ENCODE peak calls at places on chromosome 1, in nine cellular contexts. One of them, this sample, is unnamed.

GRCh38 chr1:55611123-55611522 is 396.0 kb upstream of the USP24 start:
- DNase-seq in cardiac muscle cell: peak; percentile 23
- DNase-seq in body of pancreas: no peak
- DNase-seq in tibial artery: no peak
- DNase-seq in neural progenitor cell: no peak
- DNase-seq in kidney: no peak
- DNase-seq in A549: no peak
- DNase-seq in suprapubic skin: no peak
- DNase-seq in prostate gland: no peak
- DNase-seq in this sample: no peak

GRCh38 chr1:53946252-53947171 is at the start of gene LRRC42:
- DNase-seq in cardiac muscle cell: no peak
- DNase-seq in body of pancreas: peak; percentile 76
- DNase-seq in tibial artery: no peak
- DNase-seq in neural progenitor cell: peak; percentile 92
- DNase-seq in kidney: no peak
- DNase-seq in A549: no peak
- DNase-seq in suprapubic skin: peak; percentile 82
- DNase-seq in prostate gland: no peak
- DNase-seq in this sample: no peak

GRCh38 chr1:207897188-207897587 is 13.7 kb downstream of the CD34 start:
- DNase-seq in cardiac muscle cell: peak; percentile 44
- DNase-seq in body of pancreas: no peak
- DNase-seq in tibial artery: no peak
- DNase-seq in neural progenitor cell: peak; percentile 44
- DNase-seq in kidney: no peak
- DNase-seq in A549: no peak
- DNase-seq in suprapubic skin: no peak
- DNase-seq in prostate gland: no peak
- DNase-seq in this sample: no peak

GRCh38 chr1:27350673-27351540 is 9.1 kb downstream of the SYTL1 start:
- DNase-seq in cardiac muscle cell: peak; percentile 60
- DNase-seq in body of pancreas: no peak
- DNase-seq in tibial artery: no peak
- DNase-seq in neural progenitor cell: peak; percentile 97
- DNase-seq in kidney: peak; percentile 88
- DNase-seq in A549: no peak
- DNase-seq in suprapubic skin: no peak
- DNase-seq in prostate gland: no peak
- DNase-seq in this sample: peak; percentile 73

GRCh38 chr1:1049318-1050165 is 24.6 kb downstream of the RNF223 start:
- DNase-seq in cardiac muscle cell: no peak
- DNase-seq in body of pancreas: no peak
- DNase-seq in tibial artery: no peak
- DNase-seq in neural progenitor cell: no peak
- DNase-seq in kidney: no peak
- DNase-seq in A549: no peak
- DNase-seq in suprapubic skin: no peak
- DNase-seq in prostate gland: no peak
- DNase-seq in this sample: no peak

GRCh38 chr1:180560868-180561600 is 2.3 kb downstream of the OVAAL start:
- DNase-seq in cardiac muscle cell: no peak
- DNase-seq in body of pancreas: no peak
- DNase-seq in tibial artery: no peak
- DNase-seq in neural progenitor cell: no peak
- DNase-seq in kidney: no peak
- DNase-seq in A549: no peak
- DNase-seq in suprapubic skin: no peak
- DNase-seq in prostate gland: no peak
- DNase-seq in this sample: no peak

GRCh38 chr1:230320804-230321203 is 105.3 kb downstream of the PGBD5 start:
- DNase-seq in cardiac muscle cell: no peak
- DNase-seq in body of pancreas: no peak
- DNase-seq in tibial artery: no peak
- DNase-seq in neural progenitor cell: no peak
- DNase-seq in kidney: peak; percentile 12
- DNase-seq in A549: no peak
- DNase-seq in suprapubic skin: no peak
- DNase-seq in prostate gland: no peak
- DNase-seq in this sample: no peak

GRCh38 chr1:116377564-116378529 is 4.8 kb downstream of the ATP1A1 start:
- DNase-seq in cardiac muscle cell: peak; percentile 95
- DNase-seq in body of pancreas: peak; percentile 67
- DNase-seq in tibial artery: peak; percentile 80
- DNase-seq in neural progenitor cell: no peak
- DNase-seq in kidney: no peak
- DNase-seq in A549: peak; percentile 45
- DNase-seq in suprapubic skin: no peak
- DNase-seq in prostate gland: peak; percentile 61
- DNase-seq in this sample: peak; percentile 75

GRCh38 chr1:37468037-37468436 is 6.3 kb upstream of the ZC3H12A start:
- DNase-seq in cardiac muscle cell: no peak
- DNase-seq in body of pancreas: no peak
- DNase-seq in tibial artery: no peak
- DNase-seq in neural progenitor cell: no peak
- DNase-seq in kidney: no peak
- DNase-seq in A549: no peak
- DNase-seq in suprapubic skin: no peak
- DNase-seq in prostate gland: no peak
- DNase-seq in this sample: no peak

GRCh38 chr1:118297521-118297920 is 112.5 kb upstream of the SPAG17 start:
- DNase-seq in cardiac muscle cell: no peak
- DNase-seq in body of pancreas: no peak
- DNase-seq in tibial artery: no peak
- DNase-seq in neural progenitor cell: no peak
- DNase-seq in kidney: no peak
- DNase-seq in A549: no peak
- DNase-seq in suprapubic skin: no peak
- DNase-seq in prostate gland: no peak
- DNase-seq in this sample: no peak

GRCh38 chr1:97668945-97669344 is 251.9 kb downstream of the DPYD start:
- DNase-seq in cardiac muscle cell: peak; percentile 58
- DNase-seq in body of pancreas: peak; percentile 5
- DNase-seq in tibial artery: no peak
- DNase-seq in neural progenitor cell: no peak
- DNase-seq in kidney: no peak
- DNase-seq in A549: peak; percentile 40
- DNase-seq in suprapubic skin: no peak
- DNase-seq in prostate gland: no peak
- DNase-seq in this sample: no peak

GRCh38 chr1:174659823-174660222 is 212.1 kb downstream of the GPR52 start:
- DNase-seq in cardiac muscle cell: peak; percentile 5
- DNase-seq in body of pancreas: no peak
- DNase-seq in tibial artery: no peak
- DNase-seq in neural progenitor cell: no peak
- DNase-seq in kidney: no peak
- DNase-seq in A549: no peak
- DNase-seq in suprapubic skin: no peak
- DNase-seq in prostate gland: no peak
- DNase-seq in this sample: no peak

DNA sequence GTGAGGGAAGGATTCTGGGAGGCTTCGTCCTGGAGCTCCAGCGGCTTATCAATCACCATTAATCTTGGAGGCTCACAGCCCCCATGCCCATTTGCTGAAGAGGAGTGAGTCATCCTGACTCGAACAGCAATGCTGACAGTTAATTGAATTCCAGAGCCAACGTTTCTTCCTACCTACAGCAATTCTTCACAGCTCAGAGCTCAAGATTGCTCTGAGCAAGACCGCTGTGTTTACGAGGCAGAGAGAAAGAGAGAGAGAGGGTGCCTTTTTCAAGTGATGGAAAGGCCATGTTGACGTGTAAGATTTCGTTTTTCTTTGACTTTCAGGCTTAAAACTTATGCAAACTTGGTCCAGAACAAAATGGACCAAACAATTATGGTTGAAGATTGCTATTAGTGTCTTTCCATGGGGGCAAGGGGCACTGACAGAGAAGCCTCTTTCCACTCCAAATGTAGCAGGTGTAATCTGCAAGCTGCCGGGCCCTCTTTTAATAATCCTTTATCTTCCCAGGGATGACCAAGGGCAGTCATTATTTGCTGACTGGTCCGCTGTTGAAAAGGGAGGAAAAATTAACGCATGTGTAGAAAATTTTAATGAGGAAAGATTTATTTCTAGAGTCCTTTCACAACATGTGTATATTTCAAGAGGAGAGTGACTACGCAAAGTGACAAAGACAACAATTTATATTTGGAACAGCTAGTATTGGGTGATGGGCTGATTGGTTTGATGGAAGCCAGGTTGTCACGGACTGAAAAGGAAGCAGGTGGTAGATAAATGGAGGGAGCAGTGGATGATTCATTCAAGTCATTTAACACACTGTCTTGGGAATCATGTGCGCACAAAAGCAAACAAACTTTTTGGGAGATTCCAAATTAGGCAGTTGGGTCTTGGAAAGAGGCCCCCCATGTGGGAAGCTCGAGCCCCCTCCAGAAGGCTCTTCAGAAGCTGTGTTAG is 136.1 kb upstream of the IRF2BP2 start:
- DNase-seq in cardiac muscle cell: peak; percentile 57
- DNase-seq in body of pancreas: no peak
- DNase-seq in tibial artery: no peak
- DNase-seq in neural progenitor cell: peak; percentile 60
- DNase-seq in kidney: no peak
- DNase-seq in A549: no peak
- DNase-seq in suprapubic skin: no peak
- DNase-seq in prostate gland: no peak
- DNase-seq in this sample: no peak
- H3K4me1 ChIP-seq in cardiac muscle cell: peaks cover 35% of the 10 kb centered on the region
- H3K4me1 ChIP-seq in body of pancreas: peaks cover 29% of the 10 kb centered on the region
- H3K4me1 ChIP-seq in tibial artery: peaks cover 11% of the 10 kb centered on the region
- H3K4me1 ChIP-seq in neural progenitor cell: peaks cover 49% of the 10 kb centered on the region
- H3K4me1 ChIP-seq in kidney: peaks cover 5% of the 10 kb centered on the region
- H3K4me1 ChIP-seq in A549: peaks cover 10% of the 10 kb centered on the region
- H3K4me1 ChIP-seq in suprapubic skin: peaks cover 15% of the 10 kb centered on the region
- H3K4me1 ChIP-seq in prostate gland: peaks cover 7% of the 10 kb centered on the region
- H3K4me1 ChIP-seq in this sample: peaks cover 9% of the 10 kb centered on the region

GRCh38 chr1:161099090-161099802 is 1.1 kb downstream of the KLHDC9 start:
- DNase-seq in cardiac muscle cell: no peak
- DNase-seq in body of pancreas: no peak
- DNase-seq in tibial artery: no peak
- DNase-seq in neural progenitor cell: no peak
- DNase-seq in kidney: no peak
- DNase-seq in A549: no peak
- DNase-seq in suprapubic skin: no peak
- DNase-seq in prostate gland: no peak
- DNase-seq in this sample: no peak

GRCh38 chr1:161096514-161096913 is 1.6 kb upstream of the KLHDC9 start:
- DNase-seq in cardiac muscle cell: peak; percentile 85
- DNase-seq in body of pancreas: no peak
- DNase-seq in tibial artery: no peak
- DNase-seq in neural progenitor cell: no peak
- DNase-seq in kidney: no peak
- DNase-seq in A549: no peak
- DNase-seq in suprapubic skin: no peak
- DNase-seq in prostate gland: no peak
- DNase-seq in this sample: peak; percentile 61

GRCh38 chr1:161100534-161100933 is 2.4 kb downstream of the KLHDC9 start:
- DNase-seq in cardiac muscle cell: no peak
- DNase-seq in body of pancreas: no peak
- DNase-seq in tibial artery: peak; percentile 19
- DNase-seq in neural progenitor cell: no peak
- DNase-seq in kidney: no peak
- DNase-seq in A549: no peak
- DNase-seq in suprapubic skin: no peak
- DNase-seq in prostate gland: no peak
- DNase-seq in this sample: no peak

GRCh38 chr1:161096015-161096414 is 2.1 kb upstream of the KLHDC9 start:
- DNase-seq in cardiac muscle cell: no peak
- DNase-seq in body of pancreas: no peak
- DNase-seq in tibial artery: no peak
- DNase-seq in neural progenitor cell: no peak
- DNase-seq in kidney: no peak
- DNase-seq in A549: no peak
- DNase-seq in suprapubic skin: no peak
- DNase-seq in prostate gland: no peak
- DNase-seq in this sample: no peak

GRCh38 chr1:161098161-161099068 is at the start of gene KLHDC9:
- DNase-seq in cardiac muscle cell: peak; percentile 69
- DNase-seq in body of pancreas: peak; percentile 95
- DNase-seq in tibial artery: peak; percentile 83
- DNase-seq in neural progenitor cell: peak; percentile 97
- DNase-seq in kidney: peak; percentile 94
- DNase-seq in A549: peak; percentile 75
- DNase-seq in suprapubic skin: no peak
- DNase-seq in prostate gland: peak; percentile 84
- DNase-seq in this sample: peak; percentile 87
- TF ChIP-seq CTCF in cardiac muscle cell: peak; percentile 7
- TF ChIP-seq CTCF in body of pancreas: no peak
- TF ChIP-seq CTCF in tibial artery: no peak
- TF ChIP-seq CTCF in neural progenitor cell: peak; percentile 35
- TF ChIP-seq CTCF in kidney: no peak
- TF ChIP-seq CTCF in A549: no peak
- TF ChIP-seq CTCF in suprapubic skin: no peak
- TF ChIP-seq CTCF in prostate gland: peak; percentile 51
- TF ChIP-seq CTCF in this sample: no peak

GRCh38 chr1:84163123-84164038 is 19.3 kb downstream of the PRKACB start:
- DNase-seq in cardiac muscle cell: peak; percentile 21
- DNase-seq in body of pancreas: no peak
- DNase-seq in tibial artery: no peak
- DNase-seq in neural progenitor cell: no peak
- DNase-seq in kidney: no peak
- DNase-seq in A549: no peak
- DNase-seq in suprapubic skin: no peak
- DNase-seq in prostate gland: no peak
- DNase-seq in this sample: no peak
- H3K27ac ChIP-seq in cardiac muscle cell: peak overlapping the region; percentile 29
- H3K27ac ChIP-seq in body of pancreas: no peak overlapping the region
- H3K27ac ChIP-seq in tibial artery: no peak overlapping the region
- H3K27ac ChIP-seq in neural progenitor cell: no peak overlapping the region
- H3K27ac ChIP-seq in kidney: no peak overlapping the region
- H3K27ac ChIP-seq in A549: no peak overlapping the region
- H3K27ac ChIP-seq in suprapubic skin: no peak overlapping the region
- H3K27ac ChIP-seq in prostate gland: no peak overlapping the region
- H3K27ac ChIP-seq in this sample: no peak overlapping the region

GRCh38 chr1:155978973-155979429 is 654 bp upstream of the ARHGEF2 start:
- DNase-seq in cardiac muscle cell: no peak
- DNase-seq in body of pancreas: no peak
- DNase-seq in tibial artery: no peak
- DNase-seq in neural progenitor cell: no peak
- DNase-seq in kidney: no peak
- DNase-seq in A549: no peak
- DNase-seq in suprapubic skin: no peak
- DNase-seq in prostate gland: no peak
- DNase-seq in this sample: no peak

GRCh38 chr1:155981266-155982088 is 3.1 kb upstream of the ARHGEF2 start:
- DNase-seq in cardiac muscle cell: peak; percentile 90
- DNase-seq in body of pancreas: no peak
- DNase-seq in tibial artery: peak; percentile 76
- DNase-seq in neural progenitor cell: no peak
- DNase-seq in kidney: no peak
- DNase-seq in A549: no peak
- DNase-seq in suprapubic skin: no peak
- DNase-seq in prostate gland: no peak
- DNase-seq in this sample: peak; percentile 52

GRCh38 chr1:155978325-155978972 is at the start of gene ARHGEF2:
- DNase-seq in cardiac muscle cell: peak; percentile 69
- DNase-seq in body of pancreas: peak; percentile 69
- DNase-seq in tibial artery: peak; percentile 93
- DNase-seq in neural progenitor cell: peak; percentile 95
- DNase-seq in kidney: peak; percentile 95
- DNase-seq in A549: peak; percentile 80
- DNase-seq in suprapubic skin: peak; percentile 93
- DNase-seq in prostate gland: peak; percentile 72
- DNase-seq in this sample: peak; percentile 87

GRCh38 chr1:155977607-155978324 is 581 bp downstream of the ARHGEF2 start:
- DNase-seq in cardiac muscle cell: no peak
- DNase-seq in body of pancreas: peak; percentile 43
- DNase-seq in tibial artery: peak; percentile 77
- DNase-seq in neural progenitor cell: peak; percentile 67
- DNase-seq in kidney: peak; percentile 89
- DNase-seq in A549: peak; percentile 33
- DNase-seq in suprapubic skin: no peak
- DNase-seq in prostate gland: peak; percentile 26
- DNase-seq in this sample: peak; percentile 70

GRCh38 chr1:155979525-155980343 is 1.4 kb upstream of the ARHGEF2 start:
- DNase-seq in cardiac muscle cell: no peak
- DNase-seq in body of pancreas: no peak
- DNase-seq in tibial artery: peak; percentile 90
- DNase-seq in neural progenitor cell: no peak
- DNase-seq in kidney: no peak
- DNase-seq in A549: no peak
- DNase-seq in suprapubic skin: no peak
- DNase-seq in prostate gland: no peak
- DNase-seq in this sample: no peak
- H3K4me1 ChIP-seq in cardiac muscle cell: peaks cover 40% of the 10 kb centered on the region
- H3K4me1 ChIP-seq in body of pancreas: peaks cover 53% of the 10 kb centered on the region
- H3K4me1 ChIP-seq in tibial artery: peaks cover 79% of the 10 kb centered on the region
- H3K4me1 ChIP-seq in neural progenitor cell: peaks cover 43% of the 10 kb centered on the region
- H3K4me1 ChIP-seq in kidney: peaks cover 56% of the 10 kb centered on the region
- H3K4me1 ChIP-seq in A549: peaks cover 81% of the 10 kb centered on the region
- H3K4me1 ChIP-seq in suprapubic skin: peaks cover 70% of the 10 kb centered on the region
- H3K4me1 ChIP-seq in prostate gland: peaks cover 6% of the 10 kb centered on the region
- H3K4me1 ChIP-seq in this sample: peaks cover 59% of the 10 kb centered on the region

This sample was measured in psoas muscle.